ENCODE peak calls at places on chromosomes 5 and 9, in nine cellular contexts. O is stimulated activated CD4-positive, alpha-beta T cell treated with anti-CD3 and anti-CD28 coated beads, TNF-alpha, amount 100 ng/mL, for 24 hours; H is stimulated activated CD8-positive, alpha-beta memory T cell treated with anti-CD3 and anti-CD28 coated beads, Interleukin-4, amount 100 ng/mL, for 1 hour; U is activated effector memory CD4-positive, alpha-beta T cell treated with anti-CD3 and anti-CD28 coated beads, Interleukin-2, amount 50 U/mL, for 16 hours; P is HEK293T; J is RWPE1; A is adipocyte; Z is G401; R is EH. D is an unnamed sample.

GRCh38 chr9:29865764-29866313 is 2292.6 kb upstream of the C9orf72 start:
- DNase-seq in O (no peak), H (no peak), U (no peak), P (no peak), J (no peak), A (no peak), Z (no peak), R (no peak), D (no peak)

GRCh38 chr5:137470111-137470920 is 28.8 kb downstream of the SPOCK1 start:
- DNase-seq in O (no peak), H (no peak), U (no peak), P (no peak), J (peak; percentile 95), A (peak; percentile 87), Z (no peak), R (peak; percentile 99), D (no peak)

GRCh38 chr5:1871441-1871840 is 11.3 kb downstream of the IRX4 start:
- DNase-seq in O (no peak), H (no peak), U (no peak), P (no peak), J (no peak), A (no peak), Z (no peak), R (no peak), D (no peak)

GRCh38 chr9:108073823-108074222 is 584.3 kb upstream of the KLF4 start:
- DNase-seq in O (no peak), H (no peak), U (no peak), P (no peak), J (no peak), A (no peak), Z (no peak), R (no peak), D (no peak)

GRCh38 chr5:66561366-66561990 is 34.7 kb upstream of the MAST4 start:
- DNase-seq in O (no peak), H (no peak), U (no peak), P (no peak), J (no peak), A (no peak), Z (no peak), R (no peak), D (no peak)

GRCh38 chr9:38067892-38068615 is 973 bp downstream of the SHB start:
- DNase-seq in O (no peak), H (no peak), U (peak; percentile 63), P (no peak), J (no peak), A (peak; percentile 52), Z (no peak), R (no peak), D (no peak)

GRCh38 chr5:6311568-6312501 is 66.5 kb downstream of the MED10 start:
- DNase-seq in O (no peak), H (no peak), U (no peak), P (no peak), J (no peak), A (no peak), Z (peak; percentile 86), R (no peak), D (no peak)

GRCh38 chr9:81535542-81536241 is 153.7 kb downstream of the TLE1 start:
- DNase-seq in O (no peak), H (no peak), U (no peak), P (no peak), J (peak; percentile 79), A (no peak), Z (no peak), R (no peak), D (no peak)

GRCh38 chr5:167720676-167721260 is 570.7 kb upstream of the WWC1 start:
- DNase-seq in O (no peak), H (no peak), U (no peak), P (no peak), J (no peak), A (peak; percentile 67), Z (no peak), R (peak; percentile 86), D (no peak)

GRCh38 chr9:74285075-74285474 is 212.1 kb upstream of the RORB start:
- DNase-seq in O (no peak), H (no peak), U (no peak), P (peak; percentile 14), J (no peak), A (no peak), Z (no peak), R (no peak), D (no peak)

D was measured in SIG-M5.